ENCODE peak calls at places on chromosomes 3 and 15, in four cellular contexts. O is HepG2, X is K562, L is Panc1. Y is an unnamed sample.
A peak's percentile ranks its signal among the peaks of the same experiment; 100 is the strongest.

GRCh38 chr3:93969443-93969842 is 4.3 kb downstream of the PROS1 start:
- DNase-seq in L (peak; percentile 85), O (no peak), X (peak; percentile 48), Y (peak; percentile 12)

GRCh38 chr3:150749218-150749617 is 13.8 kb downstream of the SIAH2 start:
- DNase-seq in O (no peak), X (no peak), L (no peak), Y (no peak)

GRCh38 chr3:158652463-158652862 is 8.1 kb downstream of the GFM1 start:
- DNase-seq in X (no peak), L (no peak), O (no peak), Y (no peak)

GRCh38 chr3:49937081-49937480 is 2.9 kb upstream of the RBM6 start:
- DNase-seq in O (no peak), X (no peak), L (no peak), Y (no peak)

GRCh38 chr3:30282052-30282708 is 324.2 kb upstream of the TGFBR2 start:
- DNase-seq in X (no peak), O (peak; percentile 35), L (no peak), Y (peak; percentile 91)

GRCh38 chr3:56196700-56197099 is 271.6 kb downstream of the ERC2 start:
- DNase-seq in X (no peak), O (no peak), L (no peak), Y (no peak)

GRCh38 chr3:27387625-27388024 is 18.4 kb upstream of the NEK10 start:
- DNase-seq in O (no peak), L (no peak), X (no peak), Y (no peak)

GRCh38 chr15:64697911-64698369 is 77.4 kb downstream of the RBPMS2 start:
- DNase-seq in X (no peak), L (no peak), O (no peak), Y (no peak)

GRCh38 chr3:7999363-7999762 is 502.3 kb upstream of the LMCD1 start:
- DNase-seq in X (no peak), O (no peak), L (no peak), Y (no peak)

GRCh38 chr15:91561371-91562100 is 292.0 kb upstream of the SLCO3A1 start:
- DNase-seq in X (no peak), L (no peak), O (no peak), Y (no peak)
- TF ChIP-seq TCF7L2 in X (no peak), L (no peak), O (no peak), Y (no peak)

DNA sequence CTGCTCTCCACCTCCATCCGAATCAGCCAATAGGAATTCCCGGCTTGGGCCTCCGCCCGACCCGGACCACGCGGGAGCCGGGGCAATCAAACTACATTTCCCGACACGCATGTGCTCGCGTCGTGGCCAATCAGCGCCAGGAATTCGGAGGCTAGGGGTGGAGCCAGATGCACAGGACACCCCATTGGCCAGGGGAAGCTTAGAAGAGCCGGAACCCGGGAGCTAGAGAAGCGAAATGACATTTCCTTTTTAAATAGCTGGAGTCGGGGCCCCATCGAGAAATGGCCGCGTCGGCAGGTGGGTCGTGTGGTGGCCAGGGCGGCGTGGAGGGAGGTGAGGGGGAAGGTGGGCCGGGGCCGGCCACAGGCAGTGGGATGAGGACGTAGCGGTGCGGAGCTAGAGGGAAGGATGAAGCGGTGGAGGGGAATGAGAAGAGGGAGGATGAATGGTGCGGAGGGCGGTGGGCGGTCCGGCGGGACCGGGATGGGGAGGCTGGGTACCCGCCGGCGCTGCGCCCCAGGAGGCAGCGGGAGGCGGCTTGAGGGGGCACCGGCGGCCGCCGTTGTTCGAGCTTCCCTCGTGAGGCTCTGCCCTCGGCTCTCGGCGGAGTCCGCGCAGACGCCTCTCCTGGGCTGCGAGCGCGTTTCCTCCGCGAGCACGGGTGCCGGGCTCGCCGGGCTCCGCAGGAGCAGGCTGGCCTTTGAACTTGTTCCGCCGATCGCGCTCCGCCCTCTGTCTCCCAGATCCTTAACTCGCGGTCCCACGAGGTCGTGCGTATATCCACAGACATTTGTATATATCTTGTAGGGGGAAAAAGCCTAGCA is at the start of gene KBTBD8:
- DNase-seq in L (peak; percentile 95), O (peak; percentile 97), X (peak; percentile 97), Y (peak; percentile 96)
- TF ChIP-seq REST in L (no peak), O (no peak), X (no peak), Y (no peak)

DNA sequence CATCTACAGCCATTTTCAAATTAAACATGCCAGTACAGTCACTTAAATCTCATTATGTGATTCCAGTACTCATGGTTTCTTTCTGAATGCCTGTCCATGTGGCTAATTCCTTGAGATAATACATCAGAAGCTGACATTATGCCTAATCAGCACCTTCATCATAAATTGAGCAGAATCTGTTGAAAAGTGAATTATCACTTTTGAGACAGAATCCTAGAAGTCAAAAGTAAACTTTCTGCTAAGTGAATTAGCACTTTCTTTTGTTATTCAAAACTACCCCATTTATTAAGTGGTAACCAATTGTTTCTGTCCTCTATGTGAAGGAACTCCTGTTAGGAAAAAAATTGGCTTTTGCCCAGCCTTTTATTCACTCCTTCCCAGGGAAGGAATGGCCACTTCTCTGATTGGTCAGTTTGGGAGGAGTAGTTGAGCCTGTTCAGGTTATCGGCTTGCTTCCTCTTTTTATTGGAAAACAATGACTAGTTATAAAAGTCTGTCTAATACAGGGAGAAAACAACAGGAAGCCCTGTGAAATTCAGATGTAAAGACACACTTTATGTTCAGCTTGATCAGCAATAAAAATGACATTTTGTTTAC is 40.5 kb downstream of the OSTN start:
- DNase-seq in L (no peak), X (no peak), O (no peak), Y (no peak)
- TF ChIP-seq TCF7L2 in L (no peak), X (no peak), O (no peak), Y (no peak)

GRCh38 chr15:91853968-91854943 is 748 bp downstream of the SLCO3A1 start:
- DNase-seq in X (no peak), O (no peak), L (no peak), Y (no peak)
- TF ChIP-seq REST in X (no peak), O (no peak), L (no peak), Y (no peak)

GRCh38 chr3:97815149-97815917 is 6.5 kb upstream of the CRYBG3 start:
- DNase-seq in X (no peak), O (no peak), L (no peak), Y (no peak)
- TF ChIP-seq TCF7L2 in X (no peak), O (no peak), L (no peak), Y (no peak)

DNA sequence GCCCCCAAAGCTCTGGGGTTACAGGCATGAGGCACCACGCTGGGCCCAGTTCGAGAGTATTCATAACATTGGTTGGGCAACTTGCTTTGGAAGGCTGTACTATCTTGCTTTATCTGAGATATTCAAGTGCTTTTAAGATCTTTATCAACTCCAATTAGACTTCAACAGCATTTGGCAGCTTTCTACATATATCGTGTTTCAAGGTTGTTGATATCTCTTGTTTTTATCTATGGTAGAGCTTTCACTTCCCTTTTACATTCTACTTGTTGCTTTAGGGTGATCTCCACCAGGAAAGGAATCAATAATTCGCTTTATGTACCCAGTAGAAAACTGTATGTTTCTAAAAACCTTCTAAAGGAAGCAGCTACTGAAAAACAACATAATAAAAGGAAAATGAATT is 395.3 kb downstream of the IL5RA start:
- DNase-seq in X (no peak), O (no peak), L (no peak), Y (no peak)
- TF ChIP-seq REST in X (no peak), O (no peak), L (no peak), Y (no peak)

GRCh38 chr3:38579551-38580449 is 69.7 kb downstream of the SCN5A start:
- DNase-seq in O (no peak), X (peak; percentile 19), L (no peak), Y (no peak)
- TF ChIP-seq TCF7L2 in O (no peak), X (no peak), L (no peak), Y (no peak)

DNA sequence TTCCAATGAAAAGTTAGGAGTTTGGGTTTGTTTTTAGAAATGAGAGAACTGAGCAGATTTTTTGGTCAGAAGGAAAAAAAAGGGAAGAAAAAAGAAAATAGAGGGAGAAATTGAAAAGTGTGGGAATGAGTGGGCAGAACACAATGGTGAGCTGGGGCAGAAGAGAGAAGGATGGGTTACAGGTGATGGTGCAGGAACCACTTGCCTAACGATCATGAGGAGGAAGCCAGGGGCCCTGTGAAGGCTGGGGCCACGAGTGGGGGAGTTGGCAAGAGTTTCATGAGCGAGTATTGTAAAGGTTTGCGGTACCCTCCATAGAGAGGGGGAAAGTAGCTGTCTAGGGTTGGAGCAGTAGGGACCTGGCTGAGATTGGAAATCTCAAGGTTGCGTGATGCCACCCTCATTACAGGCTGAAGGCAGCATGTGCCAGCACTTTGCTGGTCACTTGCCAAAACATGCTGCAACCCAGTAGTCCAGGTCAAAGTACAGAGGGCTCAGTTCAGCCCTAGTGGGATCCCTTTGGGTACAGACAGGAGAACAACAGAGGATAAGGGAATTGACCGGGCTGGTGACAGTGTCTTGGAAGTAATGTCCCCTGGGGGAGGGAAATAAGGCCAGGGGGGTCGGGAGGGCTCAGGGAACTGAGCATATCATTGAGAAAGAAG is 6.6 kb downstream of the IVD start:
- DNase-seq in L (no peak), X (no peak), O (peak; percentile 58), Y (no peak)
- TF ChIP-seq REST in L (no peak), X (no peak), O (no peak), Y (no peak)

GRCh38 chr15:90305932-90306331 is 40.5 kb downstream of the NGRN start:
- DNase-seq in O (no peak), L (no peak), X (no peak), Y (no peak)

GRCh38 chr15:90307661-90308060 is 42.2 kb downstream of the NGRN start:
- DNase-seq in L (no peak), X (no peak), O (no peak), Y (no peak)

GRCh38 chr15:90309050-90309449 is 43.0 kb upstream of the ZNF774 start:
- DNase-seq in O (no peak), L (no peak), X (no peak), Y (no peak)

GRCh38 chr15:90301901-90302300 is 36.4 kb downstream of the NGRN start:
- DNase-seq in X (no peak), O (peak; percentile 15), L (no peak), Y (no peak)

DNA sequence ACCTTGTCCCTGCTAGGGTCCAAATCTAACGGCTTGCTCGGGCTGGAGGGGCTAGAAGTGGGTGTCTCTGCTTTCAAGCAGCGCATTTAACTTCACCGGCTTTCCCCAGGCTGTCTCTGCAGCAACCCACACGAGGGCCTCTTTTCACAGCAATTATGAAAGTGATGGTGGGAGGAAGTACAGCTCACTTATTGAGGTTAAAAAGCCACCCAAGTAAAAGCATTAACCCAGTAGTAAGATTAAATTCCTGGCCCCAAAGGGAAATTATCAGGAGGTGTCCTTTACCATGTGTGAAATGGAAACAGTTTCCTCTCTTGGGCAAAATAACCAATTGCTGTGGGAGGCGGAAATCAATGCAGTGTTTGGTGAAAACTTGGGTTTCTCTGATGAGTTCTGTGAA is 41.1 kb downstream of the NGRN start:
- DNase-seq in X (no peak), O (no peak), L (no peak), Y (no peak)
- TF ChIP-seq TCF7L2 in X (no peak), O (no peak), L (no peak), Y (no peak)